ENCODE peak calls at places on chromosome 13, in nine cellular contexts. V is transverse colon; N is tibial nerve; B is DND-41; O is PC-3; C is Panc1; T is neural progenitor cell; R is lung; F is CD8-positive, alpha-beta memory T cell. K is an unnamed sample. For H3K4me1, the result is how much of the 10 kb centered on the place peaks cover.

GRCh38 chr13:96091164-96091931 is 1.4 kb downstream of the HS6ST3 start:
- DNase-seq in T (peak), R (no peak), C (no peak), B (no peak), V (no peak), O (no peak), F (no peak), N (no peak), K (no peak)

GRCh38 chr13:94712287-94712811 is at the start of gene SOX21:
- DNase-seq in R (no peak), C (no peak), V (no peak), O (peak), F (no peak), T (peak), N (no peak), B (no peak), K (no peak)

GRCh38 chr13:97749174-97749573 is 204.3 kb upstream of the IPO5 start:
- DNase-seq in O (peak), V (no peak), T (no peak), C (no peak), N (no peak), B (no peak), R (no peak), F (no peak), K (no peak)

GRCh38 chr13:50587839-50588373 is 255.6 kb downstream of the DLEU7 start:
- DNase-seq in C (no peak), F (no peak), T (no peak), N (no peak), R (no peak), B (no peak), V (no peak), O (no peak), K (no peak)

GRCh38 chr13:81396172-81396571 is 1055.2 kb upstream of the SPRY2 start:
- DNase-seq in N (no peak), T (no peak), C (no peak), V (no peak), F (no peak), O (no peak), B (no peak), R (no peak), K (no peak)

GRCh38 chr13:48494874-48495273 is 38.0 kb downstream of the RCBTB2 start:
- DNase-seq in R (no peak), C (no peak), T (no peak), B (no peak), N (no peak), V (no peak), F (no peak), O (no peak), K (no peak)

GRCh38 chr13:43136940-43137574 is 113.7 kb downstream of the DNAJC15 start:
- DNase-seq in R (no peak), F (no peak), B (no peak), C (no peak), N (no peak), O (no peak), V (no peak), T (no peak), K (no peak)

GRCh38 chr13:50082426-50083283 is 67.4 kb downstream of the KCNRG start:
- DNase-seq in R (peak), F (peak), O (peak), C (no peak), N (peak), V (peak), T (peak), B (peak), K (no peak)

GRCh38 chr13:48904668-48905290 is 70.9 kb upstream of the FNDC3A start:
- DNase-seq in F (no peak), C (no peak), O (no peak), R (no peak), T (no peak), B (no peak), N (no peak), V (no peak), K (no peak)

GRCh38 chr13:84844473-84844872 is 954.7 kb downstream of the SLITRK6 start:
- DNase-seq in N (no peak), F (no peak), R (no peak), V (no peak), B (no peak), O (peak), T (peak), C (no peak), K (no peak)

GRCh38 chr13:106533940-106534843 is 1.3 kb downstream of the EFNB2 start:
- DNase-seq in C (no peak), F (no peak), O (peak), R (peak), T (peak), B (no peak), N (peak), V (peak), K (no peak)

GRCh38 chr13:49124693-49125304 is 95.3 kb upstream of the MLNR start:
- DNase-seq in N (no peak), B (no peak), O (no peak), V (no peak), R (no peak), T (no peak), F (no peak), C (no peak), K (no peak)

GRCh38 chr13:106573855-106574254 is 5.9 kb upstream of the ARGLU1 start:
- DNase-seq in V (peak), C (no peak), N (peak), F (no peak), R (peak), T (no peak), O (no peak), B (no peak), K (no peak)

GRCh38 chr13:71218960-71219359 is 648.0 kb downstream of the DACH1 start:
- DNase-seq in N (no peak), V (no peak), B (no peak), C (no peak), O (peak), F (no peak), T (peak), R (no peak), K (no peak)

GRCh38 chr13:96089749-96090239 is at the start of gene HS6ST3:
- DNase-seq in R (no peak), N (no peak), B (no peak), C (no peak), O (peak), T (peak), F (no peak), V (no peak), K (no peak)

GRCh38 chr13:103275708-103276107 is 209.5 kb upstream of the SLC10A2 start:
- DNase-seq in N (no peak), F (no peak), B (no peak), O (no peak), R (no peak), T (no peak), V (no peak), C (no peak), K (no peak)

DNA sequence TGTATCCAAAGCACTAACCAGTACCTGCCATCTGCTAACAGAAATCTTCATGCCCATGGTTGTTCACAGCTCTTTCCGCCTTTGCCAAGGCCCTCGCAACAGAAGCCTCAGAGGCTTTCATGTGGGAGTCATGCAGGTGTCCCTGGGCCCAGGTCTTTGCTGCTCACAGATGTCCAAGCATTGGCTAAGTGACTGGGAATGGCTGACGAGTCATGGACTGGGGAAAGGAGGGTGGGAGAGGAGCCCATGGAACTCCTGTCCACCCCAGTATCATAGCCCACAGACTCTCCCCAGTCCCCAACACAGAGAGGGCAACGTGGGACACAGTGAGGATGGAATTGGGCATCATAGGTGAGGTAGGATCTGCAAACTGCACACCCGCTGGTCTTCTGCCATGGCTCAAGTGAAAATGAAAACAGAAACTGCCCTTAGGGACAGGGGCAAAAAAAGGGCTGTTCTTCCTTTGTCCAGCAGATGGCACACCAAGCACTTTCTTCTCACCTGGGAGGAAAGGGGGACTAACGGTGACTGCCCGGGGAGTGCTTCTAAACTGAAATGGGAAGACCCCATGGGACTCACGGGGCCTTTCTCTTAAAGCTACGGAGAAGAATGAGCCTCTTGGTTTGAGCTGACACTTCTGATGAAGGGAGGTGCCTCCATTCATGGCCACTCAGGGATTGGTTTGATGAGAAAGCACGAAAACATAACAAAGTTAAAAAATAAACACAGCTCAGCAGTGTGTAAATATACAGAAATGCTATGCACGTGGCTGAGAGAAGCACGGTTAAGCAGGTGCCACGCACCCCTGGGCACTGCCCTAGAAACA is 11.1 kb upstream of the DHRS12 start:
- DNase-seq in V (peak), B (peak), F (peak), O (peak), C (no peak), N (peak), R (peak), T (peak), K (no peak)
- H3K4me3 ChIP-seq in V (peak), B (peak), F (peak), O (peak), C (peak), N (peak), R (no peak), T (no peak), K (no peak)

GRCh38 chr13:46655727-46656180 is 102.8 kb downstream of the LRCH1 start:
- DNase-seq in O (no peak), C (no peak), B (no peak), V (no peak), R (no peak), T (peak), N (no peak), F (no peak), K (no peak)
- H3K4me1 ChIP-seq in O (under half), C (under half), B (under half), V (under half), R (under half), T (under half), N (under half), F (under half), K (under half)

GRCh38 chr13:24167666-24168391 is 7.3 kb downstream of the SPATA13 start:
- DNase-seq in N (no peak), V (no peak), R (no peak), F (no peak), C (no peak), O (no peak), T (no peak), B (no peak), K (no peak)
- H3K4me3 ChIP-seq in N (no peak), V (no peak), R (no peak), F (no peak), C (no peak), O (no peak), T (no peak), B (no peak), K (no peak)

GRCh38 chr13:99973163-99973785 is 1.7 kb upstream of the ZIC5 start:
- DNase-seq in F (no peak), C (no peak), B (no peak), T (no peak), V (no peak), O (no peak), N (no peak), R (no peak), K (no peak)
- H3K4me1 ChIP-seq in F (under half), C (under half), B (under half), T (half or more), V (under half), O (under half), N (under half), R (under half), K (under half)

GRCh38 chr13:114033541-114034315 is 59.9 kb upstream of the C13orf46 start:
- DNase-seq in N (no peak), O (no peak), F (no peak), R (no peak), B (no peak), C (no peak), T (no peak), V (no peak), K (no peak)
- H3K4me3 ChIP-seq in N (no peak), O (no peak), F (no peak), R (no peak), B (no peak), C (no peak), T (no peak), V (no peak), K (no peak)

GRCh38 chr13:34128661-34129060 is 310.7 kb downstream of the RFC3 start:
- DNase-seq in B (no peak), C (no peak), N (no peak), R (no peak), T (no peak), O (peak), V (no peak), F (no peak), K (no peak)
- H3K4me1 ChIP-seq in B (under half), C (under half), N (under half), R (under half), T (under half), O (under half), V (under half), F (under half), K (under half)

GRCh38 chr13:110706570-110707378 is 858 bp upstream of the CARS2 start:
- DNase-seq in T (no peak), N (no peak), O (no peak), C (no peak), R (no peak), B (no peak), F (no peak), V (no peak), K (no peak)
- H3K4me3 ChIP-seq in T (peak), N (peak), O (peak), C (peak), R (peak), B (peak), F (peak), V (peak), K (peak)

GRCh38 chr13:45332831-45333219 is 8.2 kb downstream of the TPT1 start:
- DNase-seq in O (no peak), N (no peak), T (no peak), B (no peak), V (no peak), R (no peak), C (no peak), F (no peak), K (no peak)
- H3K4me1 ChIP-seq in O (half or more), N (under half), T (under half), B (half or more), V (under half), R (under half), C (under half), F (half or more), K (half or more)

GRCh38 chr13:34020388-34020787 is 202.4 kb downstream of the RFC3 start:
- DNase-seq in F (no peak), T (no peak), N (no peak), R (no peak), O (peak), V (no peak), C (no peak), B (no peak), K (no peak)
- H3K4me3 ChIP-seq in F (no peak), T (no peak), N (no peak), R (no peak), O (no peak), V (no peak), C (no peak), B (no peak), K (no peak)